ENCODE peak calls at places on chromosome 22, in eight cellular contexts. N is CD4-positive, alpha-beta memory T cell; Z is GM23248; I is CD4-positive, CD25-positive, alpha-beta regulatory T cell; A is right lobe of liver; B is foreskin keratinocyte; K is mammary epithelial cell; X is pancreas. R is an unnamed sample. For H3K4me1, the result is how much of the 10 kb centered on the place peaks cover.

GRCh38 chr22:23391022-23391421 is 189.1 kb downstream of the IGLL1 start:
- DNase-seq in A (no peak), I (no peak), Z (no peak), X (no peak), B (no peak), N (no peak), K (no peak), R (no peak)

GRCh38 chr22:27809226-27809625 is 7.7 kb upstream of the MN1 start:
- DNase-seq in Z (no peak), N (no peak), X (no peak), K (no peak), A (no peak), I (no peak), B (no peak), R (no peak)

GRCh38 chr22:49483281-49483905 is 344.3 kb downstream of the BRD1 start:
- DNase-seq in I (no peak), Z (no peak), B (no peak), N (no peak), X (no peak), K (no peak), A (no peak), R (no peak)

GRCh38 chr22:45235851-45236342 is 4.8 kb downstream of the KIAA0930 start:
- DNase-seq in K (no peak), Z (no peak), B (no peak), X (peak), A (no peak), N (no peak), I (no peak), R (no peak)

GRCh38 chr22:34111210-34111824 is 191.0 kb upstream of the LARGE1 start:
- DNase-seq in N (no peak), Z (peak), B (peak), A (no peak), I (peak), K (peak), X (peak), R (no peak)

GRCh38 chr22:23220485-23221350 is 40.4 kb downstream of the BCR start:
- DNase-seq in K (peak), X (no peak), I (peak), B (peak), N (no peak), Z (peak), A (no peak), R (no peak)

GRCh38 chr22:26568207-26568706 is 21.7 kb downstream of the TPST2 start:
- DNase-seq in I (no peak), B (peak), Z (no peak), K (peak), A (no peak), X (no peak), N (no peak), R (no peak)

GRCh38 chr22:44998296-44998695 is 11.5 kb downstream of the PHF21B start:
- DNase-seq in A (no peak), X (no peak), B (no peak), Z (no peak), N (no peak), K (no peak), I (no peak), R (no peak)

GRCh38 chr22:48224332-48224731 is 1461.9 kb downstream of the TBC1D22A start:
- DNase-seq in I (no peak), A (no peak), Z (no peak), K (no peak), B (no peak), N (no peak), X (no peak), R (no peak)

GRCh38 chr22:25085930-25086901 is 113.4 kb upstream of the CRYBB3 start:
- DNase-seq in X (no peak), A (no peak), B (no peak), Z (no peak), N (no peak), I (peak), K (peak), R (no peak)

GRCh38 chr22:33537059-33537458 is 383.2 kb downstream of the LARGE1 start:
- DNase-seq in N (no peak), Z (no peak), K (no peak), I (no peak), X (no peak), A (no peak), B (no peak), R (no peak)

GRCh38 chr22:25197335-25197734 is 2.3 kb upstream of the CRYBB3 start:
- DNase-seq in K (no peak), I (no peak), B (no peak), X (no peak), Z (no peak), A (no peak), N (no peak), R (no peak)

GRCh38 chr22:17217179-17217578 is 2.1 kb downstream of the ADA2 start:
- DNase-seq in I (peak), B (no peak), Z (no peak), A (no peak), N (peak), K (no peak), X (no peak), R (no peak)

GRCh38 chr22:27766679-27767078 is 34.9 kb downstream of the MN1 start:
- DNase-seq in X (no peak), N (no peak), K (no peak), B (no peak), A (no peak), I (no peak), Z (no peak), R (no peak)

GRCh38 chr22:23518381-23519187 is 61.5 kb downstream of the IGLL1 start:
- DNase-seq in N (no peak), X (no peak), B (no peak), K (no peak), Z (no peak), A (peak), I (no peak), R (no peak)

GRCh38 chr22:26041931-26042330 is 127.3 kb upstream of the SEZ6L start:
- DNase-seq in K (no peak), X (no peak), A (no peak), I (no peak), N (no peak), Z (no peak), B (no peak), R (no peak)

GRCh38 chr22:45341503-45341902 is 31.8 kb downstream of the FAM118A start:
- DNase-seq in Z (no peak), N (peak), X (no peak), A (no peak), I (peak), B (no peak), K (no peak), R (peak)

GRCh38 chr22:23151827-23152226 is 6.5 kb downstream of the RAB36 start:
- DNase-seq in A (no peak), Z (no peak), I (no peak), X (no peak), N (no peak), K (no peak), B (no peak), R (no peak)

GRCh38 chr22:19120829-19121630 is 1.2 kb downstream of the DGCR2 start:
- DNase-seq in Z (peak), N (no peak), X (peak), I (no peak), K (peak), B (peak), A (peak), R (no peak)

GRCh38 chr22:22148905-22149304 is 95.7 kb upstream of the VPREB1 start:
- DNase-seq in B (no peak), K (no peak), I (no peak), A (no peak), Z (no peak), X (no peak), N (no peak), R (no peak)

GRCh38 chr22:19851291-19852176 is 3.1 kb downstream of the GNB1L start:
- DNase-seq in A (no peak), B (no peak), I (no peak), K (no peak), Z (no peak), X (peak), N (no peak), R (no peak)

GRCh38 chr22:39524089-39524752 is 3.9 kb downstream of the ATF4 start:
- DNase-seq in Z (peak), B (no peak), K (no peak), N (no peak), X (no peak), A (peak), I (no peak), R (no peak)
- H3K27ac ChIP-seq in Z (peak), B (no peak), K (no peak), N (no peak), X (no peak), A (no peak), I (peak), R (no peak)

DNA sequence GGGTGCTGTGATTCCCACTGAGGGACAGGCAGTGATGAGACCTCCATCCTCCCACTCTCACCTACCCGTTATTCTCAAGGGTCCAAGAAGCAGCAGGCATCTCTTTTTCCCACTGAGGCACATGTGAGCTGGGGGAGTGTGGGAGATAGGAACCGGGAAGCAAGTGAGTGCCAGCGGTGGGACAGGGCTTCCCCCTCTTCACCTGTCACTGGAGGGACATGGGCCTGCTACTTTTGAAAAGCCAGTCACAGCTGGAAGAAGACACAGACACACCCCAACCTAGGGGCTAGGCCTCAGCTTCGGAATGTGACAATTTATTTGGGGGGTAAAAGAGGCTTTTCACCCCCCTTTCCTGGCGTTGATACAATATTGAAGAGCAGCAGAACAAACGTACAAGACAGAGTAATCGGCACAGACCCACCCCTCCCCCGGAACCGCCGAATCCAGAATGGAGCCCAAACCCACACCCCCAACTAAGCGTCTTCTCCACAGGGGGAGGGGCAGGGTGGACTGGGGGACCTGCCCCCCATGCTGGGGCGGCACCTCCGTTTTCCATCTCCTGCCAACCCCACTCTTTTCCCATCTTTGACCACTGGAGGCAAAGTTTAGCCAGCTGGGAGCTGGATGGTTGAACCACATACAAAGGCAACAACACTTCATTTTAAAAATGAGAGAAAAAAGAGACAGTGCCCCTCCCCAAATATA is 10.7 kb downstream of the CBX6 start:
- DNase-seq in A (peak), B (no peak), Z (peak), K (no peak), N (no peak), X (no peak), I (no peak), R (no peak)
- H3K4me1 ChIP-seq in A (under half), B (under half), Z (under half), K (under half), N (under half), X (under half), I (under half), R (under half)

GRCh38 chr22:28923826-28924732 is 40.7 kb downstream of the ZNRF3 start:
- DNase-seq in Z (no peak), A (peak), K (peak), B (no peak), I (no peak), N (no peak), X (peak), R (no peak)
- H3K27ac ChIP-seq in Z (no peak), A (peak), K (no peak), B (no peak), I (no peak), N (no peak), X (peak), R (no peak)

GRCh38 chr22:39313258-39314001 is 6.0 kb downstream of the RPL3 start:
- DNase-seq in Z (no peak), K (no peak), I (no peak), B (no peak), N (no peak), A (no peak), X (no peak), R (no peak)
- H3K4me1 ChIP-seq in Z (under half), K (half or more), I (under half), B (under half), N (half or more), A (under half), X (under half), R (under half)

DNA sequence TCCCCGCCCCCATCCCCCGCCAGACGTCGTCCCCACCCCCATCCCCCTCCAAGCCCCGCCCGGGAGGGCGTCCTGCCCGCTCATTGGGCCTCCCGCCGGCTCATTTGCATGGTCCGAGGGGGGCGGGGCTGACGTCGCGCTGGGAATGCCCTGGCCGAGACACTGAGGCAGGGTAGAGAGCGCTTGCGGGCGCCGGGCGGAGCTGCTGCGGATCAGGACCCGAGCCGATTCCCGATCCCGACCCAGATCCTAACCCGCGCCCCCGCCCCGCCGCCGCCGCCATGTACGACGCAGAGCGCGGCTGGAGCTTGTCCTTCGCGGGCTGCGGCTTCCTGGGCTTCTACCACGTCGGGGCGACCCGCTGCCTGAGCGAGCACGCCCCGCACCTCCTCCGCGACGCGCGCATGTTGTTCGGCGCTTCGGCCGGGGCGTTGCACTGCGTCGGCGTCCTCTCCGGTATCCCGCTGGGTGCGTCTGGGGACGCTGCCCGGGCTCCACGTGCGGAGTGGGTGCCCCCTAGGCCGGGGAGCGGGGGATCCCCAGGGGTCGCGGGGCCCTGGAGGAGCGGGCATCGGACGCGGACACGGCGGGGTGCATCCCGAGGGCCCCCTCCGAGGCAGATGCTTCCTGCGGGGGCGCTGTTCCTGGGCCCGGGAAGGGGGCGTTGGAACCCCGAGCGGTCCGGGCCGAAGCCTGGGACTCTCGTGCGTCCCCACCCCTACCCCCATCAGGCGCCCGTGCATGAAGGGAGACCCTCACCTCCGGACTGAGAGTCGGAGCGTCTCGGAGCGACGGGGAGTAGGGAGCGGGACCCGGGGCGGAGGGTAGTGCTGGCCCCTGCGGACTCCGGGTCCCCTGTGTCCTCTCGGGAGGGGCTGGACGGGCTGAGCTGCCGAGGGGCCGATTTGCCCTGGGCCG is at the start of gene PNPLA3:
- DNase-seq in I (peak), K (peak), X (peak), A (peak), B (peak), N (peak), Z (peak), R (peak)
- H3K27ac ChIP-seq in I (no peak), K (no peak), X (no peak), A (peak), B (peak), N (peak), Z (no peak), R (no peak)

GRCh38 chr22:38315801-38316339 is 1.4 kb downstream of the CSNK1E start:
- DNase-seq in X (no peak), Z (peak), B (peak), N (peak), A (no peak), I (peak), K (no peak), R (no peak)
- H3K4me1 ChIP-seq in X (under half), Z (half or more), B (under half), N (half or more), A (under half), I (half or more), K (half or more), R (under half)

GRCh38 chr22:31139866-31140716 is at the start of gene PLA2G3:
- DNase-seq in Z (peak), I (no peak), X (no peak), K (no peak), A (no peak), B (peak), N (no peak), R (no peak)

GRCh38 chr22:31138126-31138525 is 2.2 kb downstream of the PLA2G3 start:
- DNase-seq in Z (no peak), K (no peak), N (no peak), A (no peak), X (no peak), I (no peak), B (no peak), R (no peak)

GRCh38 chr22:31140746-31141145 is 438 bp upstream of the PLA2G3 start:
- DNase-seq in A (no peak), K (no peak), X (no peak), Z (no peak), I (no peak), B (no peak), N (no peak), R (no peak)

GRCh38 chr22:31137721-31138120 is 2.6 kb downstream of the PLA2G3 start:
- DNase-seq in N (no peak), Z (no peak), X (no peak), I (no peak), A (no peak), B (no peak), K (no peak), R (no peak)

GRCh38 chr22:31139066-31139465 is 1.2 kb downstream of the PLA2G3 start:
- DNase-seq in X (no peak), N (no peak), K (no peak), B (no peak), A (no peak), Z (no peak), I (no peak), R (no peak)
- H3K27ac ChIP-seq in X (no peak), N (no peak), K (no peak), B (no peak), A (no peak), Z (no peak), I (no peak), R (no peak)

DNA sequence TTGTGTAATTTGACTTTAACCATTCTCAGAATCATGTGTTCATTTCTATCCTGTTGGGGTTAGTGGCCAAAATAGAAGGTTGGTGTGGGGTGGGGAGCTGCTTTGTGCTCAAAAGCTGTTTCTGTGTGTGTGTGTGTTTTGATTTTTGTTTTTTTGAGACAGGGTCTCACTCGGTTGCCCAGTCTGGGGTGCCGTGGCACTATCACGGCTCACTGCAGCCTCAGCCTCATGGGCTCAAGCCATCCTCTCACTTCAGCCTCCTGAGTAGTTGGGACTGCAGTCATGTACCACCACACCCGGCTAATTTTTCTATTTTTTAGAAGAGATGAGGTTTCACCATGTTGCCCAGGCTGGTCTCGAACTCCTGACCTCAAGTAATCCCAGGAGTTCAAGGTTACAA is 18.1 kb upstream of the AIFM3 start:
- DNase-seq in A (no peak), N (no peak), I (no peak), X (no peak), B (no peak), K (no peak), Z (no peak), R (no peak)
- H3K4me1 ChIP-seq in A (under half), N (under half), I (under half), X (under half), B (under half), K (under half), Z (under half), R (under half)

GRCh38 chr22:37627091-37627490 is 12.4 kb upstream of the SH3BP1 start:
- DNase-seq in I (no peak), X (no peak), K (no peak), N (no peak), B (no peak), A (no peak), Z (peak), R (no peak)
- H3K27ac ChIP-seq in I (peak), X (no peak), K (no peak), N (peak), B (no peak), A (peak), Z (no peak), R (peak)

DNA sequence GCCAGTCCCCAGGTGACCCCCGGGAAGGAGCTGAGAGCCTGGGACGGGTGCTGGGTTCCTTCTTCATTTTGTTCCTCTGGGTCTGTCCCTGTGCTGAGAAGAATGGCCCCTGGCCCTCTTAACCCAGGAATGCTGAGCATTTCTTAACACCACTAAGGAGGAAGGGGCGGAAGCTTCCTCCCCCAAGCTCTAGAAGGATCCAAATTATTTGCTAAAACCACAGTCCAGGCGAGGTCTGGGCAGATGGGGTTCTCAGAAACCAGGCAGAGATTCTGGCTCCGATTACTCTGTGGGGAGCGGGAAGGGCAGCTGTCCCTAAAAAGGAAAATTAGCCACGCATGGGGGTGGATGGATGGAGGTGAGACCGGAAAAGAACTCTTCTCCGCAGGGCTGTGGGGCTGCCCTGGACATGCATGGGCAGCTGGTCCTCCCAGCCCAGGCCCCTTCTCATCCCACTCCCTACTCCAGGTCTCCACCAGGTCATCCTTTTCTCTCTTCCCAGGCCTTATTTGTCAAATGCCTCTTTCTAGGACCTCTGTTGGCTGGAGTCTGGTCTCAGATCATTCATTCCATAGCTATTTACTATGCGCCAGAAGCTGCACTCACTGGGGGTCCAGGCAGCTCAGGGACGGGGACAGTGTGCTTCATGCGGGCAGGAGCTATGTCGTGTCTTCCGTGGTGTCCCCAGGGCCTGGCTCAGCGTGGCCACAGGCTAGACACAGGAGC is 45.0 kb upstream of the MYH9 start:
- DNase-seq in I (no peak), X (no peak), N (no peak), Z (no peak), A (no peak), B (no peak), K (no peak), R (no peak)
- H3K4me1 ChIP-seq in I (under half), X (under half), N (under half), Z (under half), A (under half), B (under half), K (under half), R (under half)

R was measured in CD8-positive, alpha-beta T cell.